ENCODE peak calls at places on chromosomes 6 and 20, in nine cellular contexts. B is GM19239, J is endothelial cell, M is AG10803, P is T-helper 1 cell, D is amniotic epithelial cell, K is NCI-H1436, H is NCI-H774, T is pancreas. I is an unnamed sample.
A peak's percentile ranks its signal among the peaks of the same experiment; 100 is the strongest.

GRCh38 chr20:48620112-48620485 is 207.7 kb downstream of the PREX1 start:
- DNase-seq in B (no peak), J (no peak), M (no peak), P (no peak), D (no peak), K (no peak), H (no peak), T (no peak), I (no peak)

GRCh38 chr6:151142676-151143075 is 97.1 kb upstream of the AKAP12 start:
- DNase-seq in B (no peak), J (no peak), M (no peak), P (no peak), D (no peak), K (no peak), H (no peak), T (no peak), I (no peak)

GRCh38 chr6:42009844-42010184 is 40.5 kb upstream of the TAF8 start:
- DNase-seq in B (no peak), J (no peak), M (no peak), P (no peak), D (peak; percentile 43), K (no peak), H (no peak), T (no peak), I (no peak)

GRCh38 chr20:17860306-17861197 is 108.0 kb downstream of the SNX5 start:
- DNase-seq in B (no peak), J (no peak), M (no peak), P (no peak), D (no peak), K (no peak), H (no peak), T (no peak), I (no peak)

GRCh38 chr6:116280161-116280959 is 630 bp upstream of the TSPYL1 start:
- DNase-seq in B (no peak), J (no peak), M (peak; percentile 16), P (no peak), D (no peak), K (no peak), H (no peak), T (no peak), I (no peak)

GRCh38 chr6:162203287-162203686 is 524.3 kb downstream of the PRKN start:
- DNase-seq in B (no peak), J (no peak), M (no peak), P (no peak), D (no peak), K (no peak), H (no peak), T (no peak), I (no peak)

GRCh38 chr6:10534418-10534760 is 13.2 kb downstream of the GCNT2 start:
- DNase-seq in B (no peak), J (no peak), M (no peak), P (no peak), D (no peak), K (no peak), H (no peak), T (no peak), I (no peak)

GRCh38 chr6:96721227-96721626 is 116.0 kb downstream of the GPR63 start:
- DNase-seq in B (no peak), J (no peak), M (no peak), P (no peak), D (no peak), K (no peak), H (no peak), T (no peak), I (no peak)

GRCh38 chr6:26122402-26122792 is 35.2 kb downstream of the HFE start:
- DNase-seq in B (no peak), J (no peak), M (no peak), P (no peak), D (peak; percentile 54), K (no peak), H (no peak), T (no peak), I (peak; percentile 25)

GRCh38 chr20:51014797-51015722 is 7.8 kb downstream of the KCNG1 start:
- DNase-seq in B (peak; percentile 39), J (peak; percentile 85), M (peak; percentile 61), P (no peak), D (peak; percentile 53), K (peak; percentile 29), H (peak; percentile 20), T (no peak), I (no peak)

GRCh38 chr20:21391495-21392298 is 5.6 kb downstream of the NKX2-4 start:
- DNase-seq in B (no peak), J (peak; percentile 44), M (no peak), P (no peak), D (no peak), K (no peak), H (no peak), T (peak; percentile 44), I (no peak)

GRCh38 chr6:81894286-81894685 is 141.8 kb upstream of the TENT5A start:
- DNase-seq in B (no peak), J (no peak), M (peak; percentile 85), P (no peak), D (peak; percentile 98), K (no peak), H (no peak), T (no peak), I (no peak)

GRCh38 chr6:159654483-159655098 is 38.5 kb downstream of the SOD2 start:
- DNase-seq in B (peak; percentile 20), J (no peak), M (peak; percentile 74), P (no peak), D (peak; percentile 63), K (peak; percentile 61), H (peak; percentile 64), T (no peak), I (no peak)

GRCh38 chr20:39089797-39090196 is 127.7 kb downstream of the DHX35 start:
- DNase-seq in B (no peak), J (no peak), M (no peak), P (no peak), D (no peak), K (no peak), H (no peak), T (no peak), I (no peak)

GRCh38 chr6:44642870-44643522 is 255.5 kb downstream of the CDC5L start:
- DNase-seq in B (no peak), J (no peak), M (peak; percentile 48), P (no peak), D (peak; percentile 66), K (no peak), H (no peak), T (no peak), I (no peak)

GRCh38 chr20:47352332-47353223 is 3.9 kb downstream of the ZMYND8 start:
- DNase-seq in B (no peak), J (no peak), M (no peak), P (no peak), D (no peak), K (no peak), H (peak; percentile 57), T (peak; percentile 94), I (no peak)

GRCh38 chr6:125888989-125889656 is 67.4 kb upstream of the HINT3 start:
- DNase-seq in B (no peak), J (peak; percentile 31), M (peak; percentile 12), P (no peak), D (peak; percentile 53), K (no peak), H (no peak), T (no peak), I (no peak)

GRCh38 chr6:134358320-134358719 is 40.4 kb upstream of the SGK1 start:
- DNase-seq in B (no peak), J (no peak), M (peak; percentile 64), P (no peak), D (peak; percentile 100), K (no peak), H (no peak), T (no peak), I (no peak)

GRCh38 chr6:170485159-170485558 is 67.9 kb downstream of the PSMB1 start:
- DNase-seq in B (no peak), J (no peak), M (no peak), P (no peak), D (no peak), K (no peak), H (no peak), T (no peak), I (no peak)

GRCh38 chr6:154653853-154654252 is 79.4 kb upstream of the SCAF8 start:
- DNase-seq in B (no peak), J (peak; percentile 12), M (peak; percentile 56), P (no peak), D (peak; percentile 92), K (no peak), H (no peak), T (no peak), I (no peak)

GRCh38 chr6:132934496-132934895 is 120.1 kb downstream of the RPS12 start:
- DNase-seq in B (no peak), J (no peak), M (peak; percentile 41), P (no peak), D (peak; percentile 77), K (no peak), H (no peak), T (no peak), I (no peak)

GRCh38 chr6:54586251-54586650 is 260.3 kb upstream of the FAM83B start:
- DNase-seq in B (no peak), J (no peak), M (peak; percentile 69), P (no peak), D (peak; percentile 58), K (no peak), H (no peak), T (no peak), I (no peak)

GRCh38 chr6:170067923-170068360 is 222.9 kb downstream of the DLL1 start:
- DNase-seq in B (no peak), J (no peak), M (no peak), P (no peak), D (no peak), K (no peak), H (no peak), T (no peak), I (no peak)